ENCODE peak calls at places on chromosomes 1 and 21, in six cellular contexts. One of them, this sample, is unnamed.

GRCh38 chr1:72281637-72282270 is 585 bp downstream of the NEGR1 start:
- DNase-seq in HepG2: no peak
- DNase-seq in stomach: no peak
- DNase-seq in K562: no peak
- DNase-seq in transverse colon: no peak
- DNase-seq in GM12878: no peak
- DNase-seq in this sample: no peak

GRCh38 chr1:185719021-185719420 is 15.2 kb upstream of the HMCN1 start:
- DNase-seq in GM12878: no peak
- DNase-seq in stomach: no peak
- DNase-seq in transverse colon: no peak
- DNase-seq in K562: no peak
- DNase-seq in HepG2: no peak
- DNase-seq in this sample: no peak

GRCh38 chr1:9651565-9652378 is at the start of gene PIK3CD:
- DNase-seq in transverse colon: no peak
- DNase-seq in K562: peak; percentile 71
- DNase-seq in HepG2: no peak
- DNase-seq in stomach: no peak
- DNase-seq in GM12878: no peak
- DNase-seq in this sample: no peak

GRCh38 chr1:206685749-206686485 is 1.2 kb downstream of the MAPKAPK2 start:
- DNase-seq in GM12878: no peak
- DNase-seq in stomach: peak; percentile 60
- DNase-seq in transverse colon: peak; percentile 53
- DNase-seq in K562: peak; percentile 78
- DNase-seq in HepG2: peak; percentile 54
- DNase-seq in this sample: peak; percentile 64

GRCh38 chr1:111415461-111415860 is 12.1 kb downstream of the OVGP1 start:
- DNase-seq in K562: no peak
- DNase-seq in transverse colon: no peak
- DNase-seq in stomach: no peak
- DNase-seq in HepG2: no peak
- DNase-seq in GM12878: no peak
- DNase-seq in this sample: no peak

GRCh38 chr21:42073140-42074099 is 2.3 kb downstream of the UMODL1 start:
- DNase-seq in GM12878: no peak
- DNase-seq in transverse colon: no peak
- DNase-seq in stomach: no peak
- DNase-seq in K562: no peak
- DNase-seq in HepG2: no peak
- DNase-seq in this sample: no peak

GRCh38 chr1:200837931-200838571 is 34.7 kb upstream of the GPR25 start:
- DNase-seq in HepG2: no peak
- DNase-seq in K562: no peak
- DNase-seq in GM12878: no peak
- DNase-seq in transverse colon: no peak
- DNase-seq in stomach: no peak
- DNase-seq in this sample: no peak

GRCh38 chr1:210213335-210213734 is 19.3 kb upstream of the SERTAD4 start:
- DNase-seq in transverse colon: no peak
- DNase-seq in K562: no peak
- DNase-seq in GM12878: peak; percentile 3
- DNase-seq in HepG2: no peak
- DNase-seq in stomach: no peak
- DNase-seq in this sample: no peak

GRCh38 chr1:16047791-16048475 is 4.4 kb downstream of the CLCNKB start:
- DNase-seq in transverse colon: no peak
- DNase-seq in stomach: no peak
- DNase-seq in K562: no peak
- DNase-seq in GM12878: no peak
- DNase-seq in HepG2: no peak
- DNase-seq in this sample: no peak

GRCh38 chr1:248417854-248418253 is 15.0 kb downstream of the OR2T1 start:
- DNase-seq in GM12878: no peak
- DNase-seq in stomach: no peak
- DNase-seq in K562: no peak
- DNase-seq in transverse colon: no peak
- DNase-seq in HepG2: no peak
- DNase-seq in this sample: no peak
- H3K9me3 ChIP-seq in GM12878: peaks cover 18% of the 10 kb centered on the region
- H3K9me3 ChIP-seq in stomach: no peaks in the 10 kb centered on the region
- H3K9me3 ChIP-seq in K562: peaks cover 3% of the 10 kb centered on the region
- H3K9me3 ChIP-seq in transverse colon: peaks cover 8% of the 10 kb centered on the region
- H3K9me3 ChIP-seq in HepG2: peaks cover 77% of the 10 kb centered on the region
- H3K9me3 ChIP-seq in this sample: no peaks in the 10 kb centered on the region

GRCh38 chr1:12518956-12519707 is 98.9 kb downstream of the DHRS3 start:
- DNase-seq in stomach: no peak
- DNase-seq in HepG2: no peak
- DNase-seq in GM12878: no peak
- DNase-seq in transverse colon: peak; percentile 62
- DNase-seq in K562: no peak
- DNase-seq in this sample: peak; percentile 36
- TF ChIP-seq POLR2AphosphoS5 in stomach: peak; percentile 47
- TF ChIP-seq POLR2AphosphoS5 in HepG2: no peak
- TF ChIP-seq POLR2AphosphoS5 in GM12878: no peak
- TF ChIP-seq POLR2AphosphoS5 in transverse colon: peak; percentile 51
- TF ChIP-seq POLR2AphosphoS5 in K562: no peak
- TF ChIP-seq POLR2AphosphoS5 in this sample: peak; percentile 30

DNA sequence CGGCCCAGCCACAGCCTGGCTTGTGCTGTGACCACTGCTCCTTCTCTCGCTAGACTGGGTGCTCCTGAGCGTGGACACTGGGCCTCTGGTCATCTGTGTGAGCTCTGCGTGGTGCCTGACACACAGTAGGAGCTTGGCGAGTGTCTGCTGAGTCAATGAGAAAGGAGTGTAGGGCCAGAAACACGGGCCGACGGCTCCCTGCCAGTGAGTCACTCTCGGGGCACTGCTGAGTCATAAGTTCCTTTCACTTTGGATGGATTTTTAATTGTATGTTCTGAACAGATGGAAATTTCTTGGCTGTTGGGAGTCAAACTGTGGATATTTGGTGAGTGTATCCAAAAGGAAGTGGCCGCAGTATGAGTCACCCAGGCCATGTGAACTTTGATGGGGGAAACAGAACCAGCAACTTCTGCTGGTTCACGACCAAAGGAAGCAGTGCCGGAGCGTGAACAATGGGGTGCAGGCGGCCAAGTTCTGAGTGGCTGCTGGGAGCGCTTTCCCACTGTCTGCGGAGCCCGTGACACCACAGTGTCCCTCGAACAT is 41.0 kb upstream of the COL18A1 start:
- DNase-seq in stomach: peak; percentile 74
- DNase-seq in K562: peak; percentile 76
- DNase-seq in transverse colon: peak; percentile 66
- DNase-seq in GM12878: peak; percentile 8
- DNase-seq in HepG2: peak; percentile 82
- DNase-seq in this sample: peak; percentile 48
- H3K9me3 ChIP-seq in stomach: no peaks in the 10 kb centered on the region
- H3K9me3 ChIP-seq in K562: no peaks in the 10 kb centered on the region
- H3K9me3 ChIP-seq in transverse colon: no peaks in the 10 kb centered on the region
- H3K9me3 ChIP-seq in GM12878: no peaks in the 10 kb centered on the region
- H3K9me3 ChIP-seq in HepG2: no peaks in the 10 kb centered on the region
- H3K9me3 ChIP-seq in this sample: no peaks in the 10 kb centered on the region

DNA sequence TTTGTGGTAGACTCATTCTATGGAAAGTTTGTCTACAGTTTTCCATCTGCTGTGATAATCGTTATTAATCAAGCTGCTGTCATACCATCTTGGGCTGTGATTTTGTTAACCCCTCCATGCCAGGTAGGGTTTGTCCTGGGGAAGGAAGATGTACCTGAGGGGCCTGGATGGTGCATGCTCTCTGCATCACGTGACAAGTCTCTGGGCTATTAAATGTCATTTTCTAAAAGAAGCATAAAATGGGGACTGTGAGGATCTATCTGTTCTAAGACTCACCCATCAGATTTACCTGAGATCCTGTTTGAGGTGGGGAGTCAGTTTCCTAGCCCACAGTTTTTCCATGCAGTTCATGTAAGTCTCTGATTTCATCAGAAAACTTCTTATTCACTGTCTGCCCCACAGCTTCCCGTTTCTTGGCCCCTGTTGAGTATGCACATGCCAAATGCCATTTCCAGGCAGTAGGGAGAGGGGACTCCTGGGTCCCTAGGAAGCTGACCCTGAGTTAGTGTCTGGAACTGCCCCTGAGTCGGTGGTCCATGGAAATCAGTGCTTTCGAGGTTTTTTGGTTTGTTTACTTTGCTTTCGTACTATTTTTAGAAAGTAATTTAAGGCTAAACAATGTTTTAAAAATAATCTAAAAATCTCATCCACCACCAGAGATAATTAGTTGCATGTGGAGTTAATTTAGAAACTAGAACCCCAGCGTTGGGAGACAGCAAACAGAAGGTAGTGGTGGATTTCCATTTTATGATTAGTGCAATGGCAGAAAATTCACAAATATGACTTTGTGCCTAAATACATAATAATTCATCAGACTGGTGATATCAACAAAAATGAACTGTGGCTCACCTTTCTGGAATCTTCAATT is 46.7 kb downstream of the ZBTB18 start:
- DNase-seq in K562: no peak
- DNase-seq in stomach: no peak
- DNase-seq in HepG2: no peak
- DNase-seq in GM12878: no peak
- DNase-seq in transverse colon: no peak
- DNase-seq in this sample: no peak
- TF ChIP-seq POLR2AphosphoS5 in K562: no peak
- TF ChIP-seq POLR2AphosphoS5 in stomach: no peak
- TF ChIP-seq POLR2AphosphoS5 in HepG2: no peak
- TF ChIP-seq POLR2AphosphoS5 in GM12878: no peak
- TF ChIP-seq POLR2AphosphoS5 in transverse colon: no peak
- TF ChIP-seq POLR2AphosphoS5 in this sample: no peak

GRCh38 chr1:18320051-18320450 is 160.7 kb upstream of the KLHDC7A start:
- DNase-seq in K562: no peak
- DNase-seq in stomach: peak; percentile 41
- DNase-seq in GM12878: no peak
- DNase-seq in transverse colon: no peak
- DNase-seq in HepG2: no peak
- DNase-seq in this sample: peak; percentile 80
- H3K9me3 ChIP-seq in K562: no peaks in the 10 kb centered on the region
- H3K9me3 ChIP-seq in stomach: peaks cover 6% of the 10 kb centered on the region
- H3K9me3 ChIP-seq in GM12878: no peaks in the 10 kb centered on the region
- H3K9me3 ChIP-seq in transverse colon: no peaks in the 10 kb centered on the region
- H3K9me3 ChIP-seq in HepG2: no peaks in the 10 kb centered on the region
- H3K9me3 ChIP-seq in this sample: no peaks in the 10 kb centered on the region